ENCODE peak calls at places on chromosomes 13 and 19, in eight cellular contexts. One of them, this sample, is unnamed. For H3K36me3, the result is how much of the 10 kb centered on the place peaks cover.

GRCh38 chr19:19866599-19867248 is 1.0 kb downstream of the ZNF253 start:
- DNase-seq in GM23248: peak
- DNase-seq in fibroblast of lung: peak
- DNase-seq in neural progenitor cell: peak
- DNase-seq in HCT116: no peak
- DNase-seq in K562: peak
- DNase-seq in DND-41: peak
- DNase-seq in GM23338: peak
- DNase-seq in this sample: peak

GRCh38 chr13:26022538-26023292 is 29.1 kb downstream of the SHISA2 start:
- DNase-seq in HCT116: no peak
- DNase-seq in fibroblast of lung: peak
- DNase-seq in GM23338: no peak
- DNase-seq in DND-41: no peak
- DNase-seq in GM23248: peak
- DNase-seq in K562: no peak
- DNase-seq in neural progenitor cell: no peak
- DNase-seq in this sample: peak

GRCh38 chr13:25380082-25380481 is 8.3 kb downstream of the ATP8A2 start:
- DNase-seq in K562: peak
- DNase-seq in HCT116: no peak
- DNase-seq in DND-41: no peak
- DNase-seq in GM23338: no peak
- DNase-seq in fibroblast of lung: no peak
- DNase-seq in neural progenitor cell: no peak
- DNase-seq in GM23248: no peak
- DNase-seq in this sample: no peak

GRCh38 chr13:110820311-110820710 is 94.6 kb downstream of the ANKRD10 start:
- DNase-seq in fibroblast of lung: no peak
- DNase-seq in DND-41: no peak
- DNase-seq in GM23248: no peak
- DNase-seq in GM23338: no peak
- DNase-seq in K562: no peak
- DNase-seq in neural progenitor cell: peak
- DNase-seq in HCT116: no peak
- DNase-seq in this sample: no peak

GRCh38 chr13:102587916-102588315 is 8.9 kb upstream of the TPP2 start:
- DNase-seq in GM23248: no peak
- DNase-seq in GM23338: no peak
- DNase-seq in K562: no peak
- DNase-seq in neural progenitor cell: no peak
- DNase-seq in fibroblast of lung: no peak
- DNase-seq in HCT116: no peak
- DNase-seq in DND-41: peak
- DNase-seq in this sample: no peak

GRCh38 chr13:99282264-99283231 is 24.4 kb upstream of the GPR18 start:
- DNase-seq in neural progenitor cell: no peak
- DNase-seq in DND-41: no peak
- DNase-seq in GM23338: no peak
- DNase-seq in fibroblast of lung: no peak
- DNase-seq in K562: no peak
- DNase-seq in GM23248: peak
- DNase-seq in HCT116: no peak
- DNase-seq in this sample: no peak

GRCh38 chr19:6271721-6272410 is 7.9 kb downstream of the MLLT1 start:
- DNase-seq in K562: peak
- DNase-seq in DND-41: no peak
- DNase-seq in neural progenitor cell: peak
- DNase-seq in fibroblast of lung: peak
- DNase-seq in HCT116: no peak
- DNase-seq in GM23338: peak
- DNase-seq in GM23248: peak
- DNase-seq in this sample: peak

GRCh38 chr19:4709440-4710280 is 14.0 kb downstream of the DPP9 start:
- DNase-seq in GM23338: no peak
- DNase-seq in GM23248: no peak
- DNase-seq in K562: no peak
- DNase-seq in fibroblast of lung: peak
- DNase-seq in neural progenitor cell: no peak
- DNase-seq in HCT116: no peak
- DNase-seq in DND-41: no peak
- DNase-seq in this sample: no peak

GRCh38 chr19:46975918-46976782 is 43.5 kb upstream of the NPAS1 start:
- DNase-seq in GM23338: peak
- DNase-seq in K562: no peak
- DNase-seq in HCT116: peak
- DNase-seq in DND-41: no peak
- DNase-seq in neural progenitor cell: peak
- DNase-seq in fibroblast of lung: peak
- DNase-seq in GM23248: peak
- DNase-seq in this sample: peak

GRCh38 chr13:49214917-49215376 is 5.2 kb upstream of the MLNR start:
- DNase-seq in GM23338: peak
- DNase-seq in GM23248: peak
- DNase-seq in DND-41: peak
- DNase-seq in HCT116: peak
- DNase-seq in fibroblast of lung: peak
- DNase-seq in K562: no peak
- DNase-seq in neural progenitor cell: no peak
- DNase-seq in this sample: no peak

GRCh38 chr13:24716011-24716410 is 35.8 kb downstream of the ATP12A start:
- DNase-seq in fibroblast of lung: no peak
- DNase-seq in K562: no peak
- DNase-seq in HCT116: no peak
- DNase-seq in GM23338: peak
- DNase-seq in GM23248: no peak
- DNase-seq in DND-41: no peak
- DNase-seq in neural progenitor cell: no peak
- DNase-seq in this sample: no peak

GRCh38 chr19:16459680-16460079 is 12.1 kb downstream of the EPS15L1 start:
- DNase-seq in HCT116: no peak
- DNase-seq in fibroblast of lung: no peak
- DNase-seq in neural progenitor cell: no peak
- DNase-seq in K562: no peak
- DNase-seq in GM23248: no peak
- DNase-seq in DND-41: no peak
- DNase-seq in GM23338: no peak
- DNase-seq in this sample: no peak

GRCh38 chr19:11176466-11177193 is 20.7 kb downstream of the KANK2 start:
- DNase-seq in DND-41: no peak
- DNase-seq in K562: no peak
- DNase-seq in neural progenitor cell: no peak
- DNase-seq in fibroblast of lung: no peak
- DNase-seq in GM23338: no peak
- DNase-seq in GM23248: no peak
- DNase-seq in HCT116: no peak
- DNase-seq in this sample: no peak

GRCh38 chr13:19888799-19889198 is 25.4 kb upstream of the ZMYM5 start:
- DNase-seq in GM23338: no peak
- DNase-seq in HCT116: no peak
- DNase-seq in neural progenitor cell: no peak
- DNase-seq in fibroblast of lung: peak
- DNase-seq in DND-41: no peak
- DNase-seq in GM23248: peak
- DNase-seq in K562: no peak
- DNase-seq in this sample: no peak

GRCh38 chr19:47005873-47006272 is 13.8 kb upstream of the NPAS1 start:
- DNase-seq in DND-41: peak
- DNase-seq in GM23248: no peak
- DNase-seq in fibroblast of lung: no peak
- DNase-seq in GM23338: peak
- DNase-seq in K562: peak
- DNase-seq in neural progenitor cell: no peak
- DNase-seq in HCT116: peak
- DNase-seq in this sample: no peak

GRCh38 chr19:4878491-4878968 is 11.1 kb upstream of the PLIN3 start:
- DNase-seq in K562: no peak
- DNase-seq in fibroblast of lung: no peak
- DNase-seq in HCT116: no peak
- DNase-seq in DND-41: peak
- DNase-seq in GM23248: no peak
- DNase-seq in neural progenitor cell: peak
- DNase-seq in GM23338: peak
- DNase-seq in this sample: no peak

GRCh38 chr19:58492265-58492664 is 16.1 kb downstream of the ZNF446 start:
- DNase-seq in fibroblast of lung: no peak
- DNase-seq in GM23248: no peak
- DNase-seq in neural progenitor cell: no peak
- DNase-seq in HCT116: no peak
- DNase-seq in GM23338: no peak
- DNase-seq in DND-41: no peak
- DNase-seq in K562: no peak
- DNase-seq in this sample: no peak

GRCh38 chr19:40265055-40265762 is 19.9 kb downstream of the AKT2 start:
- DNase-seq in GM23248: no peak
- DNase-seq in K562: no peak
- DNase-seq in neural progenitor cell: no peak
- DNase-seq in DND-41: no peak
- DNase-seq in HCT116: no peak
- DNase-seq in fibroblast of lung: no peak
- DNase-seq in GM23338: no peak
- DNase-seq in this sample: no peak

GRCh38 chr19:40266111-40266510 is 19.0 kb downstream of the AKT2 start:
- DNase-seq in GM23248: no peak
- DNase-seq in GM23338: no peak
- DNase-seq in DND-41: no peak
- DNase-seq in HCT116: no peak
- DNase-seq in neural progenitor cell: no peak
- DNase-seq in K562: no peak
- DNase-seq in fibroblast of lung: no peak
- DNase-seq in this sample: no peak

GRCh38 chr19:40267601-40267997 is 17.5 kb downstream of the AKT2 start:
- DNase-seq in GM23338: no peak
- DNase-seq in neural progenitor cell: no peak
- DNase-seq in GM23248: no peak
- DNase-seq in K562: no peak
- DNase-seq in fibroblast of lung: no peak
- DNase-seq in HCT116: no peak
- DNase-seq in DND-41: no peak
- DNase-seq in this sample: no peak

GRCh38 chr19:40265763-40266099 is 19.4 kb downstream of the AKT2 start:
- DNase-seq in HCT116: no peak
- DNase-seq in fibroblast of lung: no peak
- DNase-seq in neural progenitor cell: no peak
- DNase-seq in GM23338: no peak
- DNase-seq in DND-41: no peak
- DNase-seq in K562: no peak
- DNase-seq in GM23248: no peak
- DNase-seq in this sample: no peak

GRCh38 chr19:40266912-40267600 is 18.1 kb downstream of the AKT2 start:
- DNase-seq in fibroblast of lung: no peak
- DNase-seq in GM23338: peak
- DNase-seq in neural progenitor cell: no peak
- DNase-seq in DND-41: no peak
- DNase-seq in GM23248: no peak
- DNase-seq in HCT116: no peak
- DNase-seq in K562: no peak
- DNase-seq in this sample: no peak
- TF ChIP-seq EZH2 in fibroblast of lung: no peak
- TF ChIP-seq EZH2 in GM23338: no peak
- TF ChIP-seq EZH2 in neural progenitor cell: no peak
- TF ChIP-seq EZH2 in DND-41: no peak
- TF ChIP-seq EZH2 in GM23248: no peak
- TF ChIP-seq EZH2 in HCT116: no peak
- TF ChIP-seq EZH2 in K562: no peak
- TF ChIP-seq EZH2 in this sample: no peak

DNA sequence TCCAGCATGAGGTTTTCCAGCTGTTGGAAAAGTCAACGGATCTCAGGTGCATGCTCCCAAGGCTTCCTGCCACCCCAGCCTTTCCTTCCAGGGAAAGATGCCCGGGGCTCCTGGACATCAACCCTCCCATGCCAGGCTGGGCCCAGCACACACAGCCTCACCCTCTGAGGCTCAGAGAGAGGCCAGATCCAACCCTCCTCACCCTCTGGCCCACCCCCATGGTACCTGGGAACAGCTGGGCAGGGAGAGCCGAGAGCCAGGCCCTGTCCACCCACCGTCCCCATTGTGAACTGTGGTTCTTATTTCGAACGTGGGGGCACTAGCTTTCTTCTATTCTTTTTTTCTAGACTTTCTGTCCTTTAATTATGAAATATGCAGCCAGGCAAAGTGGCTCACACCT is 9.9 kb upstream of the CCNP start:
- DNase-seq in GM23248: no peak
- DNase-seq in HCT116: no peak
- DNase-seq in GM23338: no peak
- DNase-seq in fibroblast of lung: no peak
- DNase-seq in K562: no peak
- DNase-seq in DND-41: no peak
- DNase-seq in neural progenitor cell: no peak
- DNase-seq in this sample: no peak
- H3K36me3 ChIP-seq in GM23248: under half
- H3K36me3 ChIP-seq in HCT116: under half
- H3K36me3 ChIP-seq in GM23338: under half
- H3K36me3 ChIP-seq in fibroblast of lung: under half
- H3K36me3 ChIP-seq in K562: half or more
- H3K36me3 ChIP-seq in DND-41: half or more
- H3K36me3 ChIP-seq in neural progenitor cell: under half
- H3K36me3 ChIP-seq in this sample: under half

GRCh38 chr19:29812881-29813275 is 1.1 kb downstream of the CCNE1 start:
- DNase-seq in GM23338: no peak
- DNase-seq in DND-41: no peak
- DNase-seq in HCT116: no peak
- DNase-seq in fibroblast of lung: no peak
- DNase-seq in K562: no peak
- DNase-seq in GM23248: no peak
- DNase-seq in neural progenitor cell: no peak
- DNase-seq in this sample: no peak
- H3K4me3 ChIP-seq in GM23338: peak
- H3K4me3 ChIP-seq in DND-41: no peak
- H3K4me3 ChIP-seq in HCT116: peak
- H3K4me3 ChIP-seq in fibroblast of lung: peak
- H3K4me3 ChIP-seq in K562: peak
- H3K4me3 ChIP-seq in GM23248: peak
- H3K4me3 ChIP-seq in neural progenitor cell: peak
- H3K4me3 ChIP-seq in this sample: peak

DNA sequence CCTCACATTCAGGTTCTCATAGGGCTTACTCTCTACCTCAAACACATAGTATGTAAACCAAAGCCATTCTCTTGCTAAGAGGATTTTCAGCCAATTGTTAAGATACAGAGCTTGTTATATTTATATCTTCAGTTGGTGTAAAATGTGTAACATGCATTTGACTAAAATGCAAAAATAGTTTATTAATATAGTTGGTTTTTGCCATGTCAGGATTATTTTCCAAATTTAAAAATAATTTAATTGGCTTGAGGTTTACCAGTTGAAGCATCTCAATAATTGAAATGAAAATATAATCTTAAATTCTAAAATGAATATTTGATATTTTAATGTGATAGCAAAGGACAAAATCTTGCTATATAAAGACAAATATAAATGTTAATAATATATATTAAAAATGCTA is 7.2 kb downstream of the MICU2 start:
- DNase-seq in DND-41: no peak
- DNase-seq in neural progenitor cell: no peak
- DNase-seq in K562: no peak
- DNase-seq in GM23248: no peak
- DNase-seq in GM23338: no peak
- DNase-seq in HCT116: no peak
- DNase-seq in fibroblast of lung: no peak
- DNase-seq in this sample: no peak
- TF ChIP-seq EZH2 in DND-41: no peak
- TF ChIP-seq EZH2 in neural progenitor cell: no peak
- TF ChIP-seq EZH2 in K562: no peak
- TF ChIP-seq EZH2 in GM23248: no peak
- TF ChIP-seq EZH2 in GM23338: no peak
- TF ChIP-seq EZH2 in HCT116: no peak
- TF ChIP-seq EZH2 in fibroblast of lung: no peak
- TF ChIP-seq EZH2 in this sample: no peak